ENCODE peak calls at places on chromosome X, in eight cellular contexts. A is T-cell, C is NCI-H2171 treated with DMSO at 0.1 percent for 48 hours, N is epithelial cell of esophagus, Q is T47D, O is SK-N-MC, I is IMR-90, G is A172. D is an unnamed sample.

GRCh38 chrX:56557376-56557929 is 6.0 kb upstream of the UBQLN2 start:
- DNase-seq in O (no peak), I (no peak), Q (no peak), G (no peak), A (no peak), N (no peak), C (no peak), D (no peak)

GRCh38 chrX:77892887-77893286 is 2.3 kb downstream of the MAGT1 start:
- DNase-seq in O (no peak), C (no peak), Q (no peak), I (no peak), N (no peak), A (no peak), G (no peak), D (no peak)

GRCh38 chrX:153649178-153649914 is 2.3 kb downstream of the DUSP9 start:
- DNase-seq in G (peak), I (no peak), N (peak), A (no peak), Q (peak), O (no peak), C (peak), D (peak)

GRCh38 chrX:47586043-47586787 is 4.0 kb downstream of the TIMP1 start:
- DNase-seq in A (no peak), Q (no peak), O (no peak), I (no peak), N (no peak), C (no peak), G (no peak), D (peak)

GRCh38 chrX:15177316-15177715 is 92.6 kb downstream of the ASB9 start:
- DNase-seq in I (no peak), N (no peak), G (peak), O (no peak), C (no peak), Q (no peak), A (no peak), D (no peak)

GRCh38 chrX:10992110-10992509 is 119.0 kb upstream of the HCCS start:
- DNase-seq in O (no peak), I (no peak), G (no peak), Q (no peak), C (no peak), A (no peak), N (no peak), D (peak)

GRCh38 chrX:131633285-131633917 is 89.5 kb downstream of the OR13H1 start:
- DNase-seq in O (peak), G (peak), Q (peak), A (peak), N (peak), C (peak), I (peak), D (peak)

GRCh38 chrX:31931225-31931624 is 859.4 kb upstream of the FTHL17 start:
- DNase-seq in G (peak), I (peak), C (no peak), O (no peak), N (peak), A (no peak), Q (no peak), D (peak)

GRCh38 chrX:151875270-151876026 is 37.2 kb upstream of the MAGEA4 start:
- DNase-seq in G (no peak), N (peak), A (no peak), Q (no peak), I (no peak), C (peak), O (no peak), D (no peak)

GRCh38 chrX:68824565-68825125 is 4.2 kb upstream of the EFNB1 start:
- DNase-seq in C (no peak), G (no peak), N (no peak), Q (no peak), A (no peak), I (no peak), O (no peak), D (peak)

GRCh38 chrX:23365541-23365940 is 30.9 kb downstream of the PTCHD1 start:
- DNase-seq in O (no peak), A (no peak), G (no peak), I (no peak), C (peak), Q (no peak), N (no peak), D (no peak)

GRCh38 chrX:120334603-120335002 is 23.3 kb upstream of the TMEM255A start:
- DNase-seq in C (no peak), G (no peak), I (no peak), Q (no peak), A (no peak), O (no peak), N (no peak), D (no peak)

GRCh38 chrX:136794080-136794479 is 13.3 kb upstream of the ARHGEF6 start:
- DNase-seq in Q (no peak), I (no peak), A (no peak), N (no peak), C (no peak), G (no peak), O (no peak), D (no peak)

GRCh38 chrX:71871367-71871766 is 39.3 kb upstream of the NHSL2 start:
- DNase-seq in Q (no peak), C (no peak), I (peak), N (peak), A (no peak), O (no peak), G (peak), D (no peak)

GRCh38 chrX:40581333-40581910 is 652 bp downstream of the ATP6AP2 start:
- DNase-seq in N (peak), A (peak), G (peak), O (no peak), C (peak), Q (no peak), I (peak), D (no peak)

GRCh38 chrX:153674219-153674851 is 722 bp upstream of the PNCK start:
- DNase-seq in I (no peak), Q (no peak), A (no peak), C (no peak), G (no peak), N (no peak), O (no peak), D (peak)

GRCh38 chrX:115504167-115504566 is 56.8 kb upstream of the PLS3 start:
- DNase-seq in Q (no peak), N (no peak), I (no peak), A (no peak), C (no peak), O (no peak), G (no peak), D (no peak)

GRCh38 chrX:19885732-19886131 is 1.7 kb downstream of the SH3KBP1 start:
- DNase-seq in I (no peak), G (no peak), N (no peak), O (no peak), Q (no peak), A (no peak), C (no peak), D (no peak)

GRCh38 chrX:74349387-74349786 is 45.4 kb downstream of the ZCCHC13 start:
- DNase-seq in O (no peak), A (no peak), G (peak), Q (no peak), C (no peak), N (peak), I (peak), D (peak)

GRCh38 chrX:4850312-4850711 is 1136.9 kb upstream of the PRKX start:
- DNase-seq in G (no peak), A (no peak), Q (no peak), O (no peak), I (no peak), C (no peak), N (no peak), D (no peak)

GRCh38 chrX:74449322-74449936 is 28.1 kb downstream of the SLC16A2 start:
- DNase-seq in C (peak), A (peak), I (peak), N (peak), Q (no peak), G (peak), O (no peak), D (no peak)

GRCh38 chrX:119784747-119785446 is 6.5 kb downstream of the RPL39 start:
- DNase-seq in O (no peak), G (no peak), C (peak), A (peak), N (peak), I (peak), Q (no peak), D (peak)

GRCh38 chrX:139304471-139304870 is 226.1 kb upstream of the F9 start:
- DNase-seq in Q (no peak), I (no peak), G (peak), C (no peak), N (no peak), O (no peak), A (no peak), D (peak)

GRCh38 chrX:48854898-48855297 is 19.5 kb upstream of the PCSK1N start:
- DNase-seq in O (no peak), G (peak), C (no peak), N (peak), I (no peak), A (no peak), Q (no peak), D (no peak)

GRCh38 chrX:68978211-68978780 is 149.5 kb downstream of the EFNB1 start:
- DNase-seq in C (no peak), N (no peak), I (peak), G (no peak), A (no peak), Q (peak), O (no peak), D (peak)

GRCh38 chrX:153817291-153817690 is 13.1 kb downstream of the PDZD4 start:
- DNase-seq in I (no peak), G (no peak), C (no peak), O (no peak), N (no peak), A (no peak), Q (no peak), D (no peak)

D was measured in islet precursor cell.